ENCODE peak calls at places on chromosomes 16 and 17, in ten cellular contexts. F is activated T-cell treated with anti-CD3 and anti-CD28 coated beads, Interleukin-2, amount 50 U/mL, for 24 hours; K is activated naive CD4-positive, alpha-beta T cell; N is Panc1; X is GM12892; D is NCI-H1092 treated with DMSO at 0.1 percent for 48 hours; M is body of pancreas; T is activated CD4-positive, CD25-positive, alpha-beta regulatory T cell; L is OCI-LY7; S is NCI-H460. Y is an unnamed sample.

GRCh38 chr17:43085489-43085888 is 39.7 kb downstream of the BRCA1 start:
- DNase-seq in T (no peak), L (no peak), X (no peak), F (no peak), S (no peak), N (no peak), D (no peak), M (no peak), K (no peak), Y (no peak)

GRCh38 chr17:74527756-74528155 is 3.5 kb downstream of the CD300LB start:
- DNase-seq in L (no peak), N (no peak), D (no peak), F (peak; percentile 8), K (no peak), M (no peak), S (no peak), T (no peak), X (no peak), Y (no peak)

GRCh38 chr17:68512247-68512966 is at the start of gene PRKAR1A:
- DNase-seq in L (peak; percentile 98), N (peak; percentile 63), M (peak; percentile 95), K (peak; percentile 75), T (peak; percentile 71), D (peak; percentile 95), F (peak; percentile 95), X (peak; percentile 85), S (peak; percentile 91), Y (peak; percentile 90)

GRCh38 chr17:82065638-82066303 is at the start of gene DUS1L:
- DNase-seq in N (no peak), S (peak; percentile 31), K (peak; percentile 45), T (peak; percentile 47), D (peak; percentile 28), F (peak; percentile 86), X (peak; percentile 96), L (peak; percentile 84), M (peak; percentile 69), Y (peak; percentile 29)

GRCh38 chr17:30104575-30105339 is 11.9 kb upstream of the NSRP1 start:
- DNase-seq in F (peak; percentile 75), D (peak; percentile 91), L (peak; percentile 86), M (peak; percentile 82), X (peak; percentile 38), N (peak; percentile 73), K (peak; percentile 13), T (peak; percentile 51), S (peak; percentile 69), Y (peak; percentile 79)

GRCh38 chr17:32142857-32143524 is 689 bp downstream of the RHOT1 start:
- DNase-seq in T (no peak), K (no peak), N (no peak), L (peak; percentile 35), S (peak; percentile 23), M (peak; percentile 90), X (no peak), D (peak; percentile 62), F (peak; percentile 52), Y (no peak)

GRCh38 chr17:39270923-39271322 is 45.2 kb upstream of the STAC2 start:
- DNase-seq in X (no peak), D (no peak), N (peak; percentile 2), L (peak; percentile 59), M (no peak), S (peak; percentile 3), F (no peak), K (no peak), T (no peak), Y (peak; percentile 85)

GRCh38 chr16:83420206-83420760 is 387.5 kb upstream of the HSBP1 start:
- DNase-seq in N (no peak), D (no peak), T (no peak), M (no peak), S (peak; percentile 9), X (no peak), K (no peak), F (no peak), L (peak; percentile 17), Y (peak; percentile 20)

GRCh38 chr17:40509626-40510327 is 8.4 kb upstream of the TNS4 start:
- DNase-seq in M (no peak), L (no peak), D (no peak), T (no peak), K (no peak), X (no peak), F (no peak), S (no peak), N (no peak), Y (no peak)

GRCh38 chr17:238071-238963 is 56.9 kb upstream of the DOC2B start:
- DNase-seq in N (no peak), F (no peak), K (no peak), L (no peak), X (no peak), D (no peak), S (no peak), T (no peak), M (peak; percentile 2), Y (no peak)

GRCh38 chr16:87575027-87575804 is 27.1 kb upstream of the JPH3 start:
- DNase-seq in M (no peak), L (no peak), F (no peak), D (no peak), S (no peak), T (no peak), X (no peak), N (no peak), K (no peak), Y (no peak)

GRCh38 chr16:16004314-16004749 is 54.9 kb downstream of the ABCC1 start:
- DNase-seq in T (no peak), D (no peak), K (no peak), S (no peak), M (no peak), X (no peak), F (no peak), N (no peak), L (no peak), Y (no peak)

GRCh38 chr16:73152731-73153130 is 104.8 kb upstream of the ZFHX3 start:
- DNase-seq in K (no peak), N (no peak), M (no peak), S (no peak), F (no peak), X (no peak), D (peak; percentile 16), T (no peak), L (no peak), Y (peak; percentile 46)

GRCh38 chr16:27759947-27760844 is 210.3 kb downstream of the KATNIP start:
- DNase-seq in K (no peak), N (no peak), T (no peak), L (no peak), F (no peak), S (no peak), M (no peak), D (no peak), X (no peak), Y (peak; percentile 83)

GRCh38 chr17:28041844-28042656 is 427 bp upstream of the NLK start:
- DNase-seq in D (no peak), S (no peak), M (no peak), X (no peak), F (no peak), L (no peak), T (no peak), N (no peak), K (no peak), Y (no peak)

GRCh38 chr16:88022076-88023042 is 71.1 kb downstream of the BANP start:
- DNase-seq in N (no peak), D (no peak), T (no peak), M (no peak), S (no peak), X (no peak), F (no peak), L (no peak), K (no peak), Y (no peak)

GRCh38 chr17:19533718-19534561 is at the start of gene SLC47A1:
- DNase-seq in K (no peak), F (peak; percentile 47), D (no peak), L (no peak), M (peak; percentile 28), T (no peak), N (no peak), S (peak; percentile 23), X (peak; percentile 34), Y (peak; percentile 16)

GRCh38 chr17:35063514-35064223 is at the start of gene RFFL:
- DNase-seq in K (peak; percentile 40), M (peak; percentile 95), F (peak; percentile 82), D (peak; percentile 21), L (peak; percentile 53), T (peak; percentile 42), S (peak; percentile 97), N (peak; percentile 94), X (peak; percentile 49), Y (peak; percentile 91)

GRCh38 chr17:37698132-37698615 is 46.7 kb downstream of the HNF1B start:
- DNase-seq in D (no peak), S (no peak), N (no peak), L (no peak), X (no peak), T (no peak), F (no peak), K (no peak), M (no peak), Y (no peak)

GRCh38 chr16:19713697-19714096 is 4.3 kb downstream of the KNOP1 start:
- DNase-seq in N (no peak), K (no peak), S (no peak), L (no peak), F (no peak), T (no peak), M (no peak), D (no peak), X (no peak), Y (no peak)

GRCh38 chr17:50559674-50560184 is 786 bp upstream of the CACNA1G start:
- DNase-seq in T (no peak), S (peak; percentile 35), K (no peak), L (no peak), M (peak; percentile 58), N (no peak), F (peak; percentile 56), X (no peak), D (no peak), Y (peak; percentile 19)

Y was measured in foreskin melanocyte.